ENCODE peak calls at places on chromosomes 6 and 20, in six cellular contexts. M is tibial artery, C is A549, R is heart left ventricle, N is PC-3, X is cardiac muscle cell. T is an unnamed sample.

GRCh38 chr6:22222469-22222868 is 74.4 kb downstream of the PRL start:
- DNase-seq in M (no peak), C (no peak), R (no peak), N (no peak), X (no peak), T (no peak)

GRCh38 chr6:138586638-138587037 is 87.3 kb upstream of the NHSL1 start:
- DNase-seq in M (no peak), C (no peak), R (no peak), N (no peak), X (no peak), T (no peak)

GRCh38 chr6:35036059-35036827 is 104.9 kb downstream of the TCP11 start:
- DNase-seq in M (no peak), C (no peak), R (no peak), N (no peak), X (no peak), T (no peak)

GRCh38 chr6:79874531-79875132 is 72.7 kb downstream of the ELOVL4 start:
- DNase-seq in M (no peak), C (no peak), R (no peak), N (no peak), X (peak), T (no peak)

GRCh38 chr6:54283877-54284860 is 24.1 kb upstream of the TINAG start:
- DNase-seq in M (no peak), C (no peak), R (no peak), N (peak), X (no peak), T (no peak)

GRCh38 chr20:56875052-56875663 is 246.1 kb downstream of the TFAP2C start:
- DNase-seq in M (no peak), C (peak), R (no peak), N (peak), X (peak), T (no peak)

GRCh38 chr6:27575594-27576361 is 102.9 kb upstream of the ZNF184 start:
- DNase-seq in M (no peak), C (no peak), R (no peak), N (peak), X (no peak), T (no peak)

GRCh38 chr6:27951040-27951439 is 6.0 kb upstream of the OR2B6 start:
- DNase-seq in M (no peak), C (no peak), R (no peak), N (no peak), X (no peak), T (no peak)

GRCh38 chr6:137102851-137103492 is 58.2 kb upstream of the IL20RA start:
- DNase-seq in M (no peak), C (no peak), R (no peak), N (no peak), X (no peak), T (no peak)

GRCh38 chr6:159982726-159983506 is 14.0 kb downstream of the IGF2R start:
- DNase-seq in M (no peak), C (no peak), R (no peak), N (no peak), X (peak), T (no peak)

GRCh38 chr6:32829495-32829894 is 9.0 kb downstream of the TAP2 start:
- DNase-seq in M (no peak), C (no peak), R (no peak), N (no peak), X (no peak), T (no peak)

GRCh38 chr6:35780719-35781118 is at the start of gene CLPSL1:
- DNase-seq in M (no peak), C (no peak), R (no peak), N (no peak), X (no peak), T (no peak)

GRCh38 chr6:6686748-6687601 is 98.5 kb downstream of the LY86 start:
- DNase-seq in M (peak), C (peak), R (peak), N (peak), X (peak), T (no peak)

GRCh38 chr6:128174724-128175123 is 273.9 kb upstream of the THEMIS start:
- DNase-seq in M (no peak), C (no peak), R (no peak), N (no peak), X (no peak), T (no peak)

GRCh38 chr6:158049055-158050028 is 67.7 kb downstream of the SYNJ2 start:
- DNase-seq in M (no peak), C (no peak), R (no peak), N (no peak), X (no peak), T (no peak)

GRCh38 chr6:154408906-154409500 is 52.4 kb upstream of the IPCEF1 start:
- DNase-seq in M (no peak), C (peak), R (peak), N (peak), X (peak), T (no peak)

GRCh38 chr6:37496951-37497885 is 2.5 kb downstream of the CCDC167 start:
- DNase-seq in M (no peak), C (no peak), R (no peak), N (no peak), X (no peak), T (no peak)

GRCh38 chr20:63846128-63846771 is 15.0 kb upstream of the ABHD16B start:
- DNase-seq in M (peak), C (peak), R (peak), N (peak), X (peak), T (no peak)

GRCh38 chr20:48875914-48876240 is 45.6 kb upstream of the ARFGEF2 start:
- DNase-seq in M (no peak), C (no peak), R (no peak), N (no peak), X (peak), T (no peak)

GRCh38 chr20:58213112-58213511 is 15.3 kb downstream of the ANKRD60 start:
- DNase-seq in M (no peak), C (peak), R (no peak), N (peak), X (no peak), T (no peak)

GRCh38 chr6:149860834-149861602 is 3.1 kb downstream of the LRP11 start:
- DNase-seq in M (no peak), C (no peak), R (no peak), N (no peak), X (no peak), T (no peak)

GRCh38 chr20:25006431-25007167 is 14.0 kb upstream of the APMAP start:
- DNase-seq in M (peak), C (no peak), R (no peak), N (no peak), X (no peak), T (no peak)

GRCh38 chr20:60095456-60095855 is 137.2 kb downstream of the CDH26 start:
- DNase-seq in M (no peak), C (no peak), R (peak), N (no peak), X (peak), T (no peak)

GRCh38 chr6:139602577-139602976 is 228.1 kb upstream of the CITED2 start:
- DNase-seq in M (no peak), C (no peak), R (no peak), N (no peak), X (no peak), T (no peak)

GRCh38 chr6:36959555-36960250 is 5.2 kb downstream of the PI16 start:
- DNase-seq in M (peak), C (no peak), R (no peak), N (no peak), X (no peak), T (no peak)

GRCh38 chr6:57017069-57017468 is 29.4 kb upstream of the KIAA1586 start:
- DNase-seq in M (no peak), C (no peak), R (no peak), N (no peak), X (peak), T (no peak)

GRCh38 chr6:137832110-137832509 is 34.9 kb upstream of the TNFAIP3 start:
- DNase-seq in M (no peak), C (peak), R (no peak), N (peak), X (peak), T (no peak)

GRCh38 chr6:125790403-125791150 is at the start of gene NCOA7:
- DNase-seq in M (peak), C (peak), R (peak), N (peak), X (peak), T (peak)

GRCh38 chr6:125792172-125792571 is 1.4 kb downstream of the NCOA7 start:
- DNase-seq in M (no peak), C (no peak), R (no peak), N (no peak), X (peak), T (no peak)

GRCh38 chr6:125792680-125793079 is 1.9 kb downstream of the NCOA7 start:
- DNase-seq in M (no peak), C (no peak), R (no peak), N (no peak), X (peak), T (no peak)

GRCh38 chr6:125791820-125792165 is 1.0 kb downstream of the NCOA7 start:
- DNase-seq in M (no peak), C (no peak), R (no peak), N (no peak), X (no peak), T (no peak)

GRCh38 chr6:125791151-125791819 is 525 bp downstream of the NCOA7 start:
- DNase-seq in M (peak), C (peak), R (no peak), N (peak), X (peak), T (peak)
- H3K27ac ChIP-seq in M (peak), C (peak), R (peak), N (no peak), X (no peak), T (peak)

DNA sequence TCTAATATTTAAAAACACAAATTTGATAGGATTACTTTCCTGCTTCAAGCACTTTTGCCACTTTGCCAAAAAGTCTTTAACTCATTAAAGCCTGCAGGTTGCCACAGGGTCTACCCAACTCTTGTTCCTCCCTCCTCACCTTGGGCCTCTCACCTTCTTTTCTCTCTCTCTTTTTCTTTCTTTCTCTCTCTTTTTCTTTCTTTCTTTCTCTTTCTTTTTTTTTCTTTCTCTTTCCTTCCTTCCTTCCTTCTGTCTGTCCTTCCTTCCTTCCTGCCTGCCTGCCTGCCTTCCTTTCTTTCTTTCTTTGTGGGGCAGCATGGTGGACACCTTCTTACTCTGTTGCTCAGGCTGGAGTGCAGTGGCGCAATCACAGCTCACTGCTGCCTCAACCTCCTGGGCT is 50.2 kb downstream of the C6orf52 start:
- DNase-seq in M (no peak), C (no peak), R (no peak), N (no peak), X (no peak), T (no peak)
- H3K27ac ChIP-seq in M (no peak), C (no peak), R (no peak), N (no peak), X (no peak), T (no peak)

GRCh38 chr20:50301712-50302111 is 111.1 kb downstream of the CEBPB start:
- DNase-seq in M (no peak), C (no peak), R (no peak), N (no peak), X (no peak), T (no peak)
- H3K27ac ChIP-seq in M (no peak), C (peak), R (peak), N (no peak), X (peak), T (no peak)

GRCh38 chr20:41148956-41149355 is 11.6 kb downstream of the PLCG1 start:
- DNase-seq in M (no peak), C (no peak), R (no peak), N (no peak), X (no peak), T (no peak)
- H3K27ac ChIP-seq in M (no peak), C (no peak), R (peak), N (no peak), X (no peak), T (peak)